ENCODE peak calls at places on chromosomes 1 and 21, in six cellular contexts. One of them, this sample, is unnamed.

GRCh38 chr21:42833439-42833815 is 45.9 kb downstream of the WDR4 start:
- DNase-seq in H1: peak; percentile 61
- DNase-seq in mesenchymal stem cell: peak; percentile 29
- DNase-seq in mesendoderm: peak; percentile 82
- DNase-seq in IMR-90: peak; percentile 5
- DNase-seq in neuronal stem cell: no peak
- DNase-seq in this sample: peak; percentile 65

GRCh38 chr21:46081862-46082637 is 15.9 kb upstream of the COL6A2 start:
- DNase-seq in mesendoderm: no peak
- DNase-seq in H1: no peak
- DNase-seq in IMR-90: no peak
- DNase-seq in neuronal stem cell: no peak
- DNase-seq in mesenchymal stem cell: no peak
- DNase-seq in this sample: peak; percentile 16

GRCh38 chr21:37130971-37131370 is 57.9 kb downstream of the TTC3 start:
- DNase-seq in mesendoderm: peak; percentile 59
- DNase-seq in H1: no peak
- DNase-seq in neuronal stem cell: no peak
- DNase-seq in IMR-90: peak; percentile 44
- DNase-seq in mesenchymal stem cell: no peak
- DNase-seq in this sample: no peak

GRCh38 chr1:147600119-147601111 is 59.1 kb downstream of the BCL9 start:
- DNase-seq in mesenchymal stem cell: peak; percentile 84
- DNase-seq in mesendoderm: peak; percentile 70
- DNase-seq in neuronal stem cell: no peak
- DNase-seq in H1: no peak
- DNase-seq in IMR-90: peak; percentile 70
- DNase-seq in this sample: no peak

GRCh38 chr1:12123172-12123571 is 43.6 kb upstream of the TNFRSF1B start:
- DNase-seq in mesendoderm: no peak
- DNase-seq in H1: no peak
- DNase-seq in mesenchymal stem cell: no peak
- DNase-seq in IMR-90: no peak
- DNase-seq in neuronal stem cell: no peak
- DNase-seq in this sample: no peak

GRCh38 chr1:37434292-37434907 is 40.0 kb upstream of the ZC3H12A start:
- DNase-seq in mesendoderm: peak; percentile 56
- DNase-seq in mesenchymal stem cell: peak; percentile 43
- DNase-seq in neuronal stem cell: peak; percentile 51
- DNase-seq in H1: peak; percentile 95
- DNase-seq in IMR-90: peak; percentile 21
- DNase-seq in this sample: peak; percentile 86

GRCh38 chr1:221961532-221962292 is 219.8 kb upstream of the DUSP10 start:
- DNase-seq in IMR-90: peak; percentile 61
- DNase-seq in mesendoderm: peak; percentile 40
- DNase-seq in neuronal stem cell: no peak
- DNase-seq in mesenchymal stem cell: peak; percentile 82
- DNase-seq in H1: no peak
- DNase-seq in this sample: no peak

GRCh38 chr1:92859400-92860039 is 27.7 kb downstream of the RPL5 start:
- DNase-seq in neuronal stem cell: no peak
- DNase-seq in mesenchymal stem cell: no peak
- DNase-seq in IMR-90: no peak
- DNase-seq in mesendoderm: no peak
- DNase-seq in H1: no peak
- DNase-seq in this sample: no peak

GRCh38 chr1:114232691-114233090 is 79.0 kb upstream of the SYT6 start:
- DNase-seq in mesenchymal stem cell: no peak
- DNase-seq in IMR-90: no peak
- DNase-seq in H1: no peak
- DNase-seq in mesendoderm: no peak
- DNase-seq in neuronal stem cell: no peak
- DNase-seq in this sample: peak; percentile 13

GRCh38 chr1:155379180-155379876 is 58.6 kb downstream of the RUSC1 start:
- DNase-seq in mesendoderm: peak; percentile 26
- DNase-seq in mesenchymal stem cell: no peak
- DNase-seq in H1: no peak
- DNase-seq in neuronal stem cell: no peak
- DNase-seq in IMR-90: peak; percentile 74
- DNase-seq in this sample: no peak

GRCh38 chr1:208349679-208350330 is 105.6 kb upstream of the PLXNA2 start:
- DNase-seq in neuronal stem cell: peak; percentile 60
- DNase-seq in mesendoderm: peak; percentile 68
- DNase-seq in IMR-90: no peak
- DNase-seq in mesenchymal stem cell: no peak
- DNase-seq in H1: no peak
- DNase-seq in this sample: peak; percentile 36

GRCh38 chr1:245085508-245086095 is 69.2 kb upstream of the KIF26B start:
- DNase-seq in H1: no peak
- DNase-seq in IMR-90: peak; percentile 97
- DNase-seq in mesenchymal stem cell: peak; percentile 96
- DNase-seq in mesendoderm: no peak
- DNase-seq in neuronal stem cell: no peak
- DNase-seq in this sample: no peak

GRCh38 chr21:21463456-21463855 is 465.2 kb downstream of the NCAM2 start:
- DNase-seq in mesenchymal stem cell: no peak
- DNase-seq in mesendoderm: no peak
- DNase-seq in H1: no peak
- DNase-seq in IMR-90: no peak
- DNase-seq in neuronal stem cell: no peak
- DNase-seq in this sample: no peak

GRCh38 chr1:27521336-27522147 is 31.6 kb upstream of the WASF2 start:
- DNase-seq in mesenchymal stem cell: no peak
- DNase-seq in H1: no peak
- DNase-seq in mesendoderm: no peak
- DNase-seq in IMR-90: no peak
- DNase-seq in neuronal stem cell: no peak
- DNase-seq in this sample: no peak

GRCh38 chr1:26053718-26054572 is 8.0 kb upstream of the SLC30A2 start:
- DNase-seq in neuronal stem cell: no peak
- DNase-seq in mesenchymal stem cell: no peak
- DNase-seq in H1: no peak
- DNase-seq in mesendoderm: no peak
- DNase-seq in IMR-90: no peak
- DNase-seq in this sample: peak; percentile 56

GRCh38 chr1:187384504-187384903 is 555.8 kb downstream of the PLA2G4A start:
- DNase-seq in mesenchymal stem cell: no peak
- DNase-seq in IMR-90: no peak
- DNase-seq in mesendoderm: peak; percentile 6
- DNase-seq in H1: no peak
- DNase-seq in neuronal stem cell: no peak
- DNase-seq in this sample: no peak

DNA sequence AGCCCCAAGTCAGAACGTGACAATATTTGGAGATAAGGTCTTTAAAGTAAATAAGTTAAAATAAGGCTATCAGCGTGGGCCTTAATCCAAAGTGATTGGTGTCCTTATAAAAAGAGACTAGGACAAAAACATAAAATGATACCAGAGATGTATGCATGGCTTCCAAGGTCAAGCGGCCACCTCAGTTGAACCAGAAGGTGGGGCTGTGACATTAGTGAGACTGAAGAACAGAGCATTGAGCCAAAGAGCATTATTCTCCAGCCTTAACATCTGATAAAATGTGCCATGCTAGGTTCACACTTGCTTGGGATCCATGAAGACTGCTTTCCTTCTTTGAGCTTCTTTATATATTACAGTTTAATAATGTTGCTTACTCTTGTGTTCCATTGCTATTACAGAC is 554.6 kb downstream of the PLA2G4A start:
- DNase-seq in neuronal stem cell: no peak
- DNase-seq in mesenchymal stem cell: no peak
- DNase-seq in IMR-90: no peak
- DNase-seq in H1: no peak
- DNase-seq in mesendoderm: peak; percentile 73
- DNase-seq in this sample: peak; percentile 36
- H2BK15ac ChIP-seq in neuronal stem cell: no peak overlapping the region
- H2BK15ac ChIP-seq in mesenchymal stem cell: no peak overlapping the region
- H2BK15ac ChIP-seq in IMR-90: no peak overlapping the region
- H2BK15ac ChIP-seq in H1: no peak overlapping the region
- H2BK15ac ChIP-seq in mesendoderm: no peak overlapping the region
- H2BK15ac ChIP-seq in this sample: no peak overlapping the region

GRCh38 chr1:55768345-55768952 is 553.3 kb upstream of the USP24 start:
- DNase-seq in mesendoderm: no peak
- DNase-seq in mesenchymal stem cell: no peak
- DNase-seq in neuronal stem cell: no peak
- DNase-seq in H1: no peak
- DNase-seq in IMR-90: no peak
- DNase-seq in this sample: no peak
- H2BK5ac ChIP-seq in mesendoderm: no peak overlapping the region
- H2BK5ac ChIP-seq in mesenchymal stem cell: no peak overlapping the region
- H2BK5ac ChIP-seq in neuronal stem cell: no peak overlapping the region
- H2BK5ac ChIP-seq in H1: no peak overlapping the region
- H2BK5ac ChIP-seq in IMR-90: no peak overlapping the region
- H2BK5ac ChIP-seq in this sample: no peak overlapping the region

DNA sequence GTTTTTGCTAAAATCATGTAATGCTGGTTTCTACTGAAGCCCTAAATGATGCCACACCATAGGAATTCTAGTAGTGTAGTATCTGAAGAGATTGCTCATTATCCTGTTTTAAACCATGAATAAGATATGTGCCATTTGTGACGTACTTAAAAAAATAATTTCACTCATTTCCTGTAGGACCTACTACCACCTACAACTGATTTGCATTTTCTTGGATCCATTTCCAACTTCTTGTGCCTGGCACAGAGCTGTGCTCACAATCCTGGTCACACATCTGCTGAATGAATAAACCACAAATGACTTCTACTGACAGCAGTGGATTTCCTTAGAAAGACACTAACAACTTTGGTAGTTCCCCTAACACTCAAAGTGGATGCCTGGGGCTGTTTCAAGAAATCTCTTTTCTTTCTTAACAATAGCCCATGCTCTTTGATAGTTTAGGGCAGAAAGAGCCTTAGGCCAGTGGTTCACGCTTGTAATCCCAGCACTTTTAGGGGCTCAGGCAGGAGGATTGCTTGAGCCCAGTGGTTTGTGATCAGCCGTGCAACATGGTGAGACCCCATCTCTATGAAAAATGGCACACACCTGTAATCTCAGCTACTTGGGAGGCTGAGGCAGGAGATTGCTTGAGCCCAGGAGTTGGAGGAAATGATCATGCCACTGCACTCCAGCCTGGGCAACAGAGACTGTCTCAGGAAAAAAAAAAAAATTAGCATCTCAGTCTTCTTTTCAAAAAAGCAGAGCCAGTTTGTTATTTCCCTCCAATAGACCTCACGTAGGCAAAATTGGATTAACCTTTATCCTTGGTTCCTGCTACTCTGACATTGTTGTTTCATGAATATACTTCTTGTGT is 13.0 kb upstream of the BATF3 start:
- DNase-seq in neuronal stem cell: no peak
- DNase-seq in mesenchymal stem cell: peak; percentile 46
- DNase-seq in mesendoderm: peak; percentile 49
- DNase-seq in H1: no peak
- DNase-seq in IMR-90: peak; percentile 90
- DNase-seq in this sample: no peak
- H2BK15ac ChIP-seq in neuronal stem cell: no peak overlapping the region
- H2BK15ac ChIP-seq in mesenchymal stem cell: no peak overlapping the region
- H2BK15ac ChIP-seq in mesendoderm: no peak overlapping the region
- H2BK15ac ChIP-seq in H1: no peak overlapping the region
- H2BK15ac ChIP-seq in IMR-90: peak overlapping the region; percentile 6
- H2BK15ac ChIP-seq in this sample: no peak overlapping the region

GRCh38 chr1:230858918-230859819 is 9.2 kb downstream of the C1orf198 start:
- DNase-seq in IMR-90: peak; percentile 84
- DNase-seq in mesenchymal stem cell: peak; percentile 87
- DNase-seq in neuronal stem cell: no peak
- DNase-seq in mesendoderm: peak; percentile 74
- DNase-seq in H1: no peak
- DNase-seq in this sample: no peak

GRCh38 chr1:230855886-230856285 is 12.4 kb downstream of the C1orf198 start:
- DNase-seq in mesenchymal stem cell: no peak
- DNase-seq in mesendoderm: peak; percentile 40
- DNase-seq in neuronal stem cell: no peak
- DNase-seq in IMR-90: peak; percentile 58
- DNase-seq in H1: no peak
- DNase-seq in this sample: no peak

GRCh38 chr1:230858236-230858820 is 10.0 kb downstream of the C1orf198 start:
- DNase-seq in neuronal stem cell: no peak
- DNase-seq in mesendoderm: no peak
- DNase-seq in H1: no peak
- DNase-seq in IMR-90: no peak
- DNase-seq in mesenchymal stem cell: no peak
- DNase-seq in this sample: no peak

GRCh38 chr1:230857077-230857476 is 11.2 kb downstream of the C1orf198 start:
- DNase-seq in mesenchymal stem cell: peak; percentile 83
- DNase-seq in neuronal stem cell: no peak
- DNase-seq in IMR-90: peak; percentile 78
- DNase-seq in H1: no peak
- DNase-seq in mesendoderm: no peak
- DNase-seq in this sample: no peak

GRCh38 chr1:230857822-230858221 is 10.5 kb downstream of the C1orf198 start:
- DNase-seq in H1: no peak
- DNase-seq in mesendoderm: no peak
- DNase-seq in mesenchymal stem cell: peak; percentile 65
- DNase-seq in IMR-90: peak; percentile 70
- DNase-seq in neuronal stem cell: no peak
- DNase-seq in this sample: no peak
- H2BK5ac ChIP-seq in H1: no peak overlapping the region
- H2BK5ac ChIP-seq in mesendoderm: no peak overlapping the region
- H2BK5ac ChIP-seq in mesenchymal stem cell: peak overlapping the region; percentile 54
- H2BK5ac ChIP-seq in IMR-90: peak overlapping the region; percentile 94
- H2BK5ac ChIP-seq in neuronal stem cell: no peak overlapping the region
- H2BK5ac ChIP-seq in this sample: no peak overlapping the region

GRCh38 chr1:3412376-3412775 is 42.1 kb upstream of the ARHGEF16 start:
- DNase-seq in neuronal stem cell: no peak
- DNase-seq in H1: no peak
- DNase-seq in mesenchymal stem cell: no peak
- DNase-seq in mesendoderm: no peak
- DNase-seq in IMR-90: no peak
- DNase-seq in this sample: no peak

GRCh38 chr1:3409737-3410434 is 44.6 kb upstream of the ARHGEF16 start:
- DNase-seq in mesendoderm: peak; percentile 52
- DNase-seq in neuronal stem cell: no peak
- DNase-seq in IMR-90: peak; percentile 23
- DNase-seq in mesenchymal stem cell: peak; percentile 1
- DNase-seq in H1: no peak
- DNase-seq in this sample: peak; percentile 44

GRCh38 chr1:3411806-3412205 is 42.7 kb upstream of the ARHGEF16 start:
- DNase-seq in mesendoderm: no peak
- DNase-seq in IMR-90: no peak
- DNase-seq in mesenchymal stem cell: no peak
- DNase-seq in neuronal stem cell: no peak
- DNase-seq in H1: no peak
- DNase-seq in this sample: no peak

GRCh38 chr1:3408751-3409266 is 45.7 kb upstream of the ARHGEF16 start:
- DNase-seq in IMR-90: no peak
- DNase-seq in mesendoderm: no peak
- DNase-seq in H1: no peak
- DNase-seq in mesenchymal stem cell: no peak
- DNase-seq in neuronal stem cell: no peak
- DNase-seq in this sample: no peak

GRCh38 chr1:3410435-3410915 is 44.0 kb upstream of the ARHGEF16 start:
- DNase-seq in IMR-90: no peak
- DNase-seq in mesenchymal stem cell: no peak
- DNase-seq in H1: no peak
- DNase-seq in neuronal stem cell: no peak
- DNase-seq in mesendoderm: no peak
- DNase-seq in this sample: no peak
- H2BK15ac ChIP-seq in IMR-90: no peak overlapping the region
- H2BK15ac ChIP-seq in mesenchymal stem cell: no peak overlapping the region
- H2BK15ac ChIP-seq in H1: no peak overlapping the region
- H2BK15ac ChIP-seq in neuronal stem cell: no peak overlapping the region
- H2BK15ac ChIP-seq in mesendoderm: no peak overlapping the region
- H2BK15ac ChIP-seq in this sample: no peak overlapping the region

This sample was measured in H9.